ENCODE peak calls at places on chromosome 22, in seven cellular contexts. X is IMR-90, G is astrocyte of the cerebellum, W is uterus, F is GM13976, S is astrocyte of the spinal cord, R is osteocyte. I is an unnamed sample.

GRCh38 chr22:32695451-32695891 is 106.0 kb upstream of the TIMP3 start:
- DNase-seq in W (no peak), F (no peak), G (no peak), S (peak), X (peak), R (no peak), I (no peak)

GRCh38 chr22:48897959-48898358 is 929.7 kb downstream of the BRD1 start:
- DNase-seq in G (no peak), F (peak), X (no peak), R (peak), W (no peak), S (no peak), I (no peak)

GRCh38 chr22:31133911-31134310 is 6.4 kb downstream of the PLA2G3 start:
- DNase-seq in F (peak), W (no peak), S (no peak), G (no peak), X (no peak), R (no peak), I (no peak)

GRCh38 chr22:44689173-44689572 is 12.8 kb upstream of the PRR5 start:
- DNase-seq in R (no peak), G (no peak), W (no peak), S (no peak), F (no peak), X (peak), I (no peak)

GRCh38 chr22:33873666-33874065 is 46.6 kb downstream of the LARGE1 start:
- DNase-seq in F (no peak), X (no peak), W (no peak), R (no peak), S (no peak), G (no peak), I (no peak)

GRCh38 chr22:31212783-31213626 is 907 bp downstream of the LIMK2 start:
- DNase-seq in S (no peak), W (no peak), R (no peak), X (no peak), F (no peak), G (no peak), I (peak)

GRCh38 chr22:29727248-29727551 is 7.4 kb downstream of the CABP7 start:
- DNase-seq in X (peak), S (no peak), G (no peak), W (peak), F (peak), R (no peak), I (peak)

GRCh38 chr22:32341122-32341740 is 16.4 kb upstream of the RFPL3 start:
- DNase-seq in R (peak), X (no peak), W (no peak), S (no peak), F (no peak), G (no peak), I (no peak)

GRCh38 chr22:38441620-38442287 is 13.2 kb downstream of the KCNJ4 start:
- DNase-seq in G (no peak), W (no peak), S (no peak), X (no peak), R (no peak), F (no peak), I (no peak)

GRCh38 chr22:27336151-27337090 is 465.1 kb downstream of the MN1 start:
- DNase-seq in R (peak), X (no peak), W (no peak), F (no peak), S (peak), G (peak), I (no peak)

GRCh38 chr22:27546157-27546556 is 255.4 kb downstream of the MN1 start:
- DNase-seq in W (no peak), X (no peak), G (no peak), F (no peak), S (no peak), R (no peak), I (no peak)

GRCh38 chr22:49394116-49394785 is 433.4 kb downstream of the BRD1 start:
- DNase-seq in W (no peak), R (peak), F (no peak), X (no peak), S (no peak), G (no peak), I (peak)

GRCh38 chr22:17869285-17870096 is 95.2 kb upstream of the BID start:
- DNase-seq in F (no peak), G (no peak), W (no peak), S (no peak), R (no peak), X (no peak), I (no peak)

DNA sequence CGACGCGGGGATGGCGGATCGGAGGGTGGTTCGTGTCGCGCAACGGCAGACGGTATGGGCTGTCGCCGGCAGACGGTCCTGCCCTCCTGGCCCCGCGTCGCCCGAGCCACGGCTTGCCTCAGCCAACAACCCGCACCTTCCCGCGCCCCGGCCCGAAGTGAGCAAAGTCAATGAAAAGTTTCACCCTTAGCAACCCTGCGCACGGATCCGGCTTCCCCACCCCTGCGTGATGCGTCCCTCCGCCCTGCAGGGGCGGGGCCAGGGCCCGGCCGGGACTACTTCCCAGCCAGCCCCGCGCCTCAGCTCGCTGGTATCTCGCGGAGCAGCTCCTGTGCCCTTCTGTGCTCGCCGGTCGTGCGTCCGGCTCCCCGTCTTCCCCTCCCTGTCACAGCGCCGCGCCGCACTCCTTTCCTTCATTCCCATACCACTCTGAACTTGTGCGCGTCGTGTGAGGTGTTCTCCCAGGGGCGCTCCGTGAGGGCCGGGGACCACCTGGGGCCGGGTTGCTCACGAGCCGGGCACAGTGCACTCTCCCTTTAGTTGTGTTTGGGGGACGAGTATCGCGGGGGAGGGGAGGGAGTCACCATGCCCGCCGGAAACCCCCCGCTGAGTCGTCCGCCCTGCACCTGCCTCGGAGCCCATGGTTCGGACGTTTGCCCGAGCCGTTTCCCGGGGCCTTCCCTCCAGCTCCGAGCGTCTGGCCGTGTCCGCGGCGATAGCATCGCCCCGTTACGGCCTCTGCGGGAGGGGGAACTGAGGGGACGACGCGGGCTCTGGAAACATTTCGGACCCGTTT is at the start of gene TOB2:
- DNase-seq in G (peak), F (peak), R (peak), X (peak), W (peak), S (peak), I (peak)
- TF ChIP-seq CTCF in G (no peak), F (no peak), R (no peak), X (no peak), W (no peak), S (no peak), I (no peak)

GRCh38 chr22:43618517-43618916 is 193.6 kb downstream of the EFCAB6 start:
- DNase-seq in G (no peak), W (no peak), F (no peak), X (no peak), S (no peak), R (no peak), I (no peak)

GRCh38 chr22:43620197-43620596 is 191.9 kb downstream of the EFCAB6 start:
- DNase-seq in F (no peak), R (peak), W (no peak), G (no peak), S (no peak), X (no peak), I (no peak)

GRCh38 chr22:43616645-43617044 is 195.5 kb downstream of the EFCAB6 start:
- DNase-seq in F (no peak), X (no peak), S (no peak), R (peak), W (no peak), G (no peak), I (no peak)
- TF ChIP-seq CTCF in F (no peak), X (no peak), S (no peak), R (no peak), W (no peak), G (no peak), I (no peak)

DNA sequence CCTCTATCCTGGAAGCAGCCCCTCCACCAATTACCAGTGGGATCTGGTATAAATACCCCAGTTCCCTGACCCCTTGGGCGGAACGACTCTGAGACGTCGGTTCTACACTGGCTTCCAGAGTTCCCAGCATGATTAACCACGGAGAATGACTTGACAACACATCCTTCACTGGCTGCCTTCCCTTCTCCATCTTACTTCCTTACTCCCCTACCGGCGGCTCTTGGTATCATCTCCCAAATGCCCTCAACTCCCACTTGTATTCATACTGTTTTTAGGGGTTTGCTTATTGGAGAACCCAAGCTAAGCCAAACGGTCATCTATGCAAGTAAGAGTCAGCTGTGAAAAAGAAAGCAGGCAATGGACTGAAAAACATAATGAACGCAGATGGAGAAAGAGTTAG is 56.1 kb downstream of the APOL3 start:
- DNase-seq in X (no peak), G (no peak), R (no peak), F (no peak), W (no peak), S (no peak), I (no peak)
- TF ChIP-seq CTCF in X (no peak), G (peak), R (no peak), F (no peak), W (no peak), S (no peak), I (no peak)

DNA sequence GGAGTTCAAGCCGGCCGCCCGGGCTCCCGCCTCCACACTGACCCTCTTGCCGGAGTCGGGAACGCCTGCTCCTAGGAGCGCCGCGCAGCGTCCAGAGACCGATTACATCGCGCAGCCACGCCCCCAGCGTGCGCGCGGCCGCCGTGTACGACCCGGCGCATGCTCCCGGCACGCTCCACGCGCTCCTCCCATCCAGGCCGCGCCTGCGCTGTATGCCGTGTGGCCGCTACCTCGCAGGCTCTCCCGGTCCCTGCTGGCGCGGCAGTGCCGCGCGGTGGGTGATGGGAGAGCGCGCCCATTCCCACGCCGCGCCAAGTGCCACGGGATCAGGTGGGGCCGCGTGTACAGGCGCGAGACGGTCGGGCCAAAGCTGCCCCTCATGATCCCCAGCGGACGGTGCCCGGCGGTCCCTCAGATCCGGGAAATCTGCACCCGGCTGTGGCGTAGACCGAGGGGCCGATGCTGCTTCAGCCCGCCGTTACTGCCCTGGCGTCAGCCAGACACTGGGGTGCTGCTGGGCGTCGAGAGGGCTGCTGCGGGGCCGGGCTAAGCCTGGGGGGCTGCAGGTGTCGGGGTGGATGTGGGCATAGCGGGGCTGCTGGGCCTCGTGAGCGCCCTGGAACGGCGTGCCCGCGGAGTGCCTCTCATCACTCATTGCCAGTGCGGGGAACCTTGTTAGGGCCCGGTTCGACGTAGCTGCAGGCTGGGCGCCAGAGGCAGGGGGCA is at the start of the genes GNB1L and RTL10:
- DNase-seq in X (peak), S (peak), R (peak), F (peak), G (peak), W (peak), I (peak)
- TF ChIP-seq CTCF in X (peak), S (peak), R (peak), F (peak), G (peak), W (peak), I (no peak)

GRCh38 chr22:45972868-45973212 is 4.1 kb downstream of the WNT7B start:
- DNase-seq in G (no peak), X (no peak), R (no peak), F (no peak), S (no peak), W (no peak), I (no peak)
- TF ChIP-seq CTCF in G (no peak), X (no peak), R (no peak), F (no peak), S (no peak), W (no peak), I (no peak)

GRCh38 chr22:21791635-21792625 is 56.3 kb upstream of the YPEL1 start:
- DNase-seq in F (peak), G (no peak), X (peak), S (no peak), W (no peak), R (no peak), I (peak)
- TF ChIP-seq CTCF in F (no peak), G (no peak), X (no peak), S (no peak), W (no peak), R (no peak), I (no peak)

I was measured in activated CD8-positive, alpha-beta T cell treated with anti-CD3 and anti-CD28 coated beads for 36 hours.